ENCODE peak calls at places on chromosome 5, in ten cellular contexts. J is colonic mucosa, K is transverse colon, V is PC-3, N is keratinocyte, G is Peyer's patch, D is tibial artery, M is heart right ventricle, Q is ovary, O is lung. S is an unnamed sample. For H3K27me3, the result is how much of the 10 kb centered on the place peaks cover.

GRCh38 chr5:38541174-38541724 is 15.2 kb downstream of the LIFR start:
- DNase-seq in K (no peak), Q (no peak), V (peak), J (no peak), G (no peak), N (no peak), M (no peak), O (no peak), D (no peak), S (no peak)

GRCh38 chr5:39219433-39219832 is at the start of gene FYB1:
- DNase-seq in Q (no peak), G (no peak), V (peak), J (no peak), M (peak), N (no peak), K (no peak), D (peak), O (peak), S (no peak)

GRCh38 chr5:102815560-102816324 is 60.6 kb downstream of the PAM start:
- DNase-seq in K (no peak), Q (no peak), J (no peak), M (no peak), D (no peak), V (no peak), G (no peak), O (no peak), N (no peak), S (no peak)

GRCh38 chr5:5418764-5419163 is 3.7 kb upstream of the ICE1 start:
- DNase-seq in J (no peak), O (no peak), M (no peak), V (no peak), G (no peak), N (no peak), Q (no peak), K (peak), D (no peak), S (no peak)

GRCh38 chr5:37554938-37555337 is 175.8 kb downstream of the WDR70 start:
- DNase-seq in V (peak), G (no peak), M (no peak), O (no peak), Q (no peak), N (no peak), J (no peak), K (no peak), D (no peak), S (no peak)

GRCh38 chr5:171647043-171647899 is 138.3 kb upstream of the SMIM23 start:
- DNase-seq in K (no peak), D (no peak), V (peak), N (peak), M (no peak), G (no peak), O (no peak), Q (no peak), J (no peak), S (peak)

GRCh38 chr5:74833537-74834266 is 32.5 kb downstream of the FAM169A start:
- DNase-seq in J (peak), O (no peak), G (no peak), K (peak), D (no peak), N (no peak), M (no peak), V (no peak), Q (no peak), S (no peak)

GRCh38 chr5:168793844-168794837 is 215.0 kb upstream of the PANK3 start:
- DNase-seq in O (peak), N (no peak), M (no peak), V (no peak), G (no peak), K (no peak), Q (peak), D (peak), J (no peak), S (peak)

GRCh38 chr5:80255752-80256479 is at the start of gene SERINC5:
- DNase-seq in N (no peak), J (peak), V (peak), Q (peak), D (peak), O (peak), G (peak), K (peak), M (peak), S (peak)

GRCh38 chr5:1726956-1727355 is 72.7 kb downstream of the MRPL36 start:
- DNase-seq in V (no peak), N (no peak), M (no peak), Q (no peak), K (no peak), G (peak), O (no peak), J (peak), D (peak), S (peak)

GRCh38 chr5:154648229-154648628 is 106.9 kb upstream of the LARP1 start:
- DNase-seq in Q (no peak), K (no peak), V (no peak), M (no peak), J (no peak), N (no peak), D (no peak), G (no peak), O (no peak), S (no peak)

GRCh38 chr5:155480731-155481131 is 467.2 kb downstream of the KIF4B start:
- DNase-seq in K (no peak), N (no peak), D (no peak), Q (peak), J (no peak), V (no peak), G (no peak), M (peak), O (no peak), S (no peak)

DNA sequence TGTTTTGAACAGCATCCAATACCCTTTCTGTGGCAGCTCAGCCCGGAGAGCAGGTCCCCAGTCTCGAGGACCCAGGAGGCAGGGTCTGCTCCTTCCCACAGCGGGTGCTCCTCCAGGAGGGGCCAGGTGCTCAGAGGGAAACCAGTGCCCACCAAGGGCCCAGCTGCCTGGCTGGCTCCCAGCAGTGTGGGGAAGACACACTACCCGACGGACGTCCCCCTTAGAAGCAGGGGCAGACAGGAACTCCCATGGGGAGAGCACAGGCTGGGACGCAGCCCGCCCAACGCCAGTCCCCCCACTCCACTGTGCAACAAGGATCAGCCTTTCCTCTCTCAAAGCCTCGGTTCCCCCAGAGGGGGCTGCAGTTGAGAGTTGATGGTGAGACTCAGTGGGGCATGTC is 57.6 kb downstream of the ADAMTS2 start:
- DNase-seq in M (no peak), J (no peak), O (no peak), D (no peak), V (no peak), K (no peak), G (no peak), N (no peak), Q (no peak), S (no peak)
- H3K27me3 ChIP-seq in M (under half), J (under half), O (under half), D (under half), V (half or more), K (under half), G (under half), N (under half), Q (under half), S (under half)

GRCh38 chr5:124700333-124700732 is 46.1 kb downstream of the ZNF608 start:
- DNase-seq in G (no peak), K (no peak), Q (no peak), J (no peak), D (no peak), M (no peak), N (no peak), O (no peak), V (no peak), S (no peak)
- H3K4me3 ChIP-seq in G (no peak), K (no peak), Q (no peak), J (no peak), D (no peak), M (no peak), N (no peak), O (no peak), V (no peak), S (no peak)

DNA sequence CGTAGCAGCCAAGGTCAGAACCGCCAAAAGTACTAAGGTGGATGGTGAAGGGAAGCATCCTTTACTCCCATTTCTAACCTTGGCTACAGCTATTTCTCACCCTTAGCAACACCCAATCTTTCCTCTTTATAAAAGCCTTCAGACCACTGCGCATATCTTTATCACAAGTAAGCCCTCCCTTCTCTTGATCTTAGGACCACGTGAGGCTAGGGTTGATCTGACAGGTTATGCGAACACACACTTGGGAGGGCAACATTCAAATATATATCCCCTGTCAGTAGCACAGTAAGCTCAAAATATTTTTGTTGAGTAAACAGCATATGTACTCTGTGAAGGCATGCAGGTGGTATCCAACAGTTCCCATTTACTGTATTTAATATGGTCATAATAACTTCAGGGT is 1.5 kb downstream of the ARSB start:
- DNase-seq in M (no peak), D (no peak), N (no peak), Q (no peak), K (no peak), O (no peak), V (peak), G (no peak), J (no peak), S (no peak)
- H3K27ac ChIP-seq in M (peak), D (peak), N (peak), Q (no peak), K (peak), O (peak), V (peak), G (peak), J (peak), S (peak)

GRCh38 chr5:133341915-133342710 is 270.2 kb downstream of the FSTL4 start:
- DNase-seq in J (no peak), G (no peak), O (no peak), Q (no peak), D (no peak), V (no peak), M (no peak), N (no peak), K (no peak), S (no peak)

GRCh38 chr5:133340822-133341221 is 271.5 kb downstream of the FSTL4 start:
- DNase-seq in O (no peak), V (no peak), N (no peak), J (no peak), K (no peak), D (no peak), G (no peak), Q (no peak), M (no peak), S (no peak)

GRCh38 chr5:133341296-133341695 is 271.0 kb downstream of the FSTL4 start:
- DNase-seq in J (no peak), K (no peak), G (no peak), V (no peak), M (no peak), D (no peak), N (no peak), Q (no peak), O (no peak), S (no peak)

GRCh38 chr5:133344266-133344665 is 268.1 kb downstream of the FSTL4 start:
- DNase-seq in K (no peak), J (no peak), D (no peak), M (no peak), O (no peak), Q (no peak), N (no peak), G (no peak), V (no peak), S (no peak)

GRCh38 chr5:133343196-133343595 is 269.1 kb downstream of the FSTL4 start:
- DNase-seq in N (no peak), D (no peak), K (no peak), M (no peak), Q (no peak), J (no peak), G (no peak), V (no peak), O (no peak), S (no peak)
- H3K27me3 ChIP-seq in N (under half), D (under half), K (under half), M (under half), Q (under half), J (under half), G (under half), V (under half), O (under half), S (under half)

GRCh38 chr5:8333445-8333844 is 464.5 kb downstream of the MTRR start:
- DNase-seq in K (no peak), J (no peak), M (no peak), Q (no peak), G (no peak), V (no peak), O (no peak), D (no peak), N (no peak), S (peak)
- H3K4me3 ChIP-seq in K (no peak), J (no peak), M (no peak), Q (no peak), G (no peak), V (no peak), O (no peak), D (no peak), N (no peak), S (no peak)

GRCh38 chr5:137465930-137466329 is 33.2 kb downstream of the SPOCK1 start:
- DNase-seq in Q (no peak), D (no peak), N (no peak), G (no peak), M (no peak), O (no peak), V (no peak), J (no peak), K (no peak), S (no peak)

GRCh38 chr5:137470921-137471220 is 28.3 kb downstream of the SPOCK1 start:
- DNase-seq in Q (no peak), G (no peak), M (no peak), K (no peak), J (no peak), D (no peak), N (no peak), O (no peak), V (no peak), S (no peak)

GRCh38 chr5:137466888-137467287 is 32.2 kb downstream of the SPOCK1 start:
- DNase-seq in D (peak), K (no peak), V (no peak), J (no peak), G (no peak), M (no peak), Q (no peak), O (no peak), N (no peak), S (no peak)

DNA sequence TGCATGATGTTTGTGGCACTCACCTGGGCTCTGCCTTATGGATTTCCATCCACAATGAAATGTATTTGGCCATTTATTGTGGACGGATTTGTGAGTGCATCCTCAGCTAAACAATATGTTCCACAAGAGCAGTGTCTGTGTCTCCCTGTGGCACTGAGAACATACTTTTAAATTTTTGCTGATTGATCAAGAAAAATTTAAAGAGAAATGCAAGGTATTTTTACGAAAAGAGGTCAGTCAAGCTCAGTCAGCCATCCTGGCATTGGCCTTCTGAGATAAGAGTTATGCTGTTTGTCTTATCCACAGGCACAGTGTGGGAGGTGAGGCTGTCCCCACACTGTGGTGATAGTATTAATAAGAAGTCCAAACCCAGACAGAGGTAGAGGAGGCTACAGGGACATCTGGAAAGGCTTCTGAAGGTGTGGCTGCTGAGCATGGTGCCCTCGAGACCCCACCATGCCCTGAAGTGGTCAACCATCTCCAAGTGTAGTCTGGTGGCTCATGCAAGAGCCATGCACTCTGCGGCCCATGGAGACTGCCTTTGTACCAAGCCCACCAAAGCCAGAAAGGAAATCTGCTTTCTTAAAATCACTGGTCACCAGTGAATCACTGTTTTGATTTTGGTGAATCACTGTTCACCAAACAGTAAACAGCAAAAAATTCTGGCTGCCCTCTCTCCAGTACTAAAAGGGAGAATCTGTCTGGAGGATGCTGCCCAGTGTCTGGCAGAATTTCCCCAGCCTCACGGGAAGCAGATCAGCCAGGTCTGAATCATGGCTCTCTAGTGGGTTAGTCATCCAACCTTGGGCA is 28.8 kb downstream of the SPOCK1 start:
- DNase-seq in V (peak), Q (no peak), O (no peak), K (no peak), N (no peak), J (no peak), G (no peak), D (peak), M (no peak), S (no peak)
- H3K27ac ChIP-seq in V (peak), Q (no peak), O (no peak), K (no peak), N (no peak), J (no peak), G (no peak), D (no peak), M (no peak), S (no peak)

GRCh38 chr5:3600106-3600997 is 4.7 kb downstream of the IRX1 start:
- DNase-seq in Q (no peak), G (no peak), J (no peak), N (no peak), O (no peak), M (no peak), V (no peak), D (no peak), K (no peak), S (no peak)
- H3K27me3 ChIP-seq in Q (under half), G (under half), J (half or more), N (under half), O (under half), M (half or more), V (under half), D (under half), K (half or more), S (half or more)

GRCh38 chr5:72602696-72603685 is 95.8 kb upstream of the ZNF366 start:
- DNase-seq in G (no peak), D (no peak), J (no peak), Q (no peak), O (no peak), N (no peak), V (no peak), K (no peak), M (no peak), S (no peak)

GRCh38 chr5:72599519-72600400 is 92.5 kb upstream of the ZNF366 start:
- DNase-seq in K (no peak), G (no peak), M (no peak), D (no peak), O (no peak), J (no peak), V (peak), Q (no peak), N (no peak), S (no peak)

GRCh38 chr5:72598461-72599433 is 91.5 kb upstream of the ZNF366 start:
- DNase-seq in K (no peak), V (peak), Q (no peak), N (no peak), G (peak), D (no peak), M (no peak), J (no peak), O (no peak), S (no peak)

GRCh38 chr5:72601861-72602260 is 94.7 kb upstream of the ZNF366 start:
- DNase-seq in D (no peak), M (no peak), V (no peak), G (no peak), N (no peak), J (no peak), Q (no peak), K (no peak), O (no peak), S (no peak)

DNA sequence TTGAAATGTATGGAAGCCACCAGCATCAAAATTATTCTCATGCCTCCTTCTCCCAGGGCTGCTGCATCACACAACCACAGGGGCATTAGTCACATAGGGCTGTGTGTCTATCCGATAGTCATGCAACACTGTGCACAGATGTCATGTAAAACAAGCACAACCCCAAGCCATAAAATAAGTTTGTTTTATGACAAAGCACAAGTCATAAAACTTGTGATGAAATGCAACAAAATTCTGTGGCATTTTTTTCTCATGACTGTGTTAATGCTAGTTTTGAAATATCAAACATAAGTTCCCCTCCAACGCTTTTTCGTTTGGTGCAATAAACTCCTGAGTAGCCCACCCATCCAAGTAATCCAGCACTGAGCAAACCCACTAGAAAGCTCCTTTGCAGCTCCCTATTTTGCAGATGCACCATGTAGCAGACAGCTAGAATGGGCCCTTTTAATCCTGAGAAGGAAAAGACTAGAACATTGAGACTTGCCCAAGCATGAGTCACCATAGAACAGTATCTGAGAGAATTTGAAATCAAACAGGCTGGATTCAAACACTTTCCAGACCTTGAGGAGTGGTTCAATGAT is 93.3 kb upstream of the ZNF366 start:
- DNase-seq in D (no peak), O (no peak), V (peak), M (no peak), G (no peak), Q (no peak), K (peak), J (peak), N (peak), S (no peak)
- H3K4me3 ChIP-seq in D (no peak), O (no peak), V (peak), M (no peak), G (no peak), Q (no peak), K (no peak), J (no peak), N (no peak), S (no peak)

GRCh38 chr5:139597134-139597533 is 36.0 kb downstream of the UBE2D2 start:
- DNase-seq in K (no peak), D (no peak), O (no peak), V (no peak), Q (no peak), M (no peak), N (no peak), J (no peak), G (no peak), S (no peak)

GRCh38 chr5:139588962-139589361 is 27.8 kb downstream of the UBE2D2 start:
- DNase-seq in D (no peak), G (no peak), K (no peak), J (no peak), Q (no peak), N (no peak), V (no peak), M (no peak), O (no peak), S (no peak)

GRCh38 chr5:139593716-139594319 is 32.7 kb downstream of the UBE2D2 start:
- DNase-seq in K (no peak), O (no peak), V (peak), D (no peak), M (no peak), N (no peak), G (no peak), Q (no peak), J (no peak), S (no peak)

DNA sequence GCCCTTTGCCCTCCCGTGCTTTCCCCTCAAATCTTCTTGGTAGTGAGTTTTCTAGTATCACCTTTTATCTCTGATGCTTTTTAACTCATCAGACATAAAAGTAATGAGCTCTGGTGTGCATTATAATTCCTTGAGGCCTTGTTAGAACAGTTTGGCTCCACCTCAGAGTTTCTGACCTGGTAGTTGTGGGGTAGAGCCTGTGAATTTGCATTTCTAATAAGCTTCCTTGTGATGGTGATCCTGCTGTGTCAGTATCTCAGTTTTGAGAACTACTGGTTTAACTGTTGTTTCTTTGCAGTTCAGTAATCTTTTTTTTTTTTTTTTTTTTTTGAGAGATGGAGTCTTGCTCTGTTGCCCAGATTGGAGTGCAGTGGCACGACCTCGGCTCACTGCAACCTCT is 31.1 kb downstream of the UBE2D2 start:
- DNase-seq in M (no peak), K (no peak), J (no peak), G (no peak), V (no peak), N (no peak), Q (no peak), D (no peak), O (no peak), S (no peak)
- H3K27ac ChIP-seq in M (no peak), K (no peak), J (no peak), G (no peak), V (no peak), N (no peak), Q (no peak), D (no peak), O (no peak), S (no peak)